ENCODE peak calls at places on chromosomes 16 and 17, in five cellular contexts. M is H1, V is A549, U is SK-N-SH, D is HCT116. X is an unnamed sample.

GRCh38 chr16:49416276-49416675 is 42.7 kb downstream of the C16orf78 start:
- DNase-seq in U (no peak), D (no peak), V (no peak), M (no peak), X (no peak)

GRCh38 chr16:3641801-3642396 is 12.6 kb upstream of the DNASE1 start:
- DNase-seq in U (peak), V (no peak), D (no peak), M (peak), X (no peak)

GRCh38 chr17:63439682-63440081 is 6.4 kb downstream of the CYB561 start:
- DNase-seq in M (no peak), D (no peak), V (no peak), U (no peak), X (peak)

GRCh38 chr17:48641541-48642058 is 15.4 kb upstream of the HOXB9 start:
- DNase-seq in U (no peak), M (peak), V (no peak), D (no peak), X (no peak)

GRCh38 chr16:57016831-57017230 is 27.5 kb downstream of the NLRC5 start:
- DNase-seq in D (no peak), M (no peak), U (no peak), V (no peak), X (no peak)

GRCh38 chr17:44981221-44981968 is 13.3 kb upstream of the C1QL1 start:
- DNase-seq in D (no peak), V (peak), U (no peak), M (no peak), X (no peak)

GRCh38 chr16:24685539-24686432 is 43.7 kb upstream of the TNRC6A start:
- DNase-seq in U (peak), V (peak), M (peak), D (no peak), X (no peak)

GRCh38 chr17:47279062-47279801 is 25.6 kb downstream of the ITGB3 start:
- DNase-seq in U (no peak), M (no peak), V (no peak), D (no peak), X (peak)

GRCh38 chr17:78132086-78132676 is 1.6 kb downstream of the TMC8 start:
- DNase-seq in D (no peak), U (no peak), V (no peak), M (peak), X (no peak)

GRCh38 chr17:38327936-38328335 is 15.8 kb downstream of the GPR179 start:
- DNase-seq in M (no peak), V (no peak), U (peak), D (no peak), X (no peak)

GRCh38 chr17:39165178-39165843 is 650 bp downstream of the ARL5C start:
- DNase-seq in D (no peak), M (peak), V (no peak), U (no peak), X (no peak)

GRCh38 chr17:64061157-64061898 is 40.9 kb upstream of the ICAM2 start:
- DNase-seq in D (no peak), M (no peak), V (no peak), U (no peak), X (no peak)

GRCh38 chr16:55478827-55479559 is at the start of gene MMP2:
- DNase-seq in D (no peak), M (peak), V (no peak), U (peak), X (peak)

GRCh38 chr17:58308173-58308984 is 20.2 kb downstream of the TSPOAP1 start:
- DNase-seq in U (peak), V (peak), D (no peak), M (peak), X (peak)

GRCh38 chr17:42124256-42124655 is 1.7 kb downstream of the HSPB9 start:
- DNase-seq in M (no peak), U (no peak), V (no peak), D (no peak), X (no peak)
- TF ChIP-seq MAX in M (no peak), U (no peak), V (no peak), D (no peak), X (no peak)

GRCh38 chr16:89167425-89167941 is 4.1 kb upstream of the CDH15 start:
- DNase-seq in M (peak), D (peak), U (peak), V (peak), X (peak)

GRCh38 chr16:89166696-89167424 is 4.7 kb upstream of the CDH15 start:
- DNase-seq in U (no peak), D (no peak), M (no peak), V (no peak), X (peak)

GRCh38 chr16:89170346-89171215 is 967 bp upstream of the CDH15 start:
- DNase-seq in V (no peak), M (peak), U (no peak), D (peak), X (peak)

GRCh38 chr16:89169778-89170177 is 1.8 kb upstream of the CDH15 start:
- DNase-seq in D (no peak), M (no peak), V (no peak), U (no peak), X (no peak)

GRCh38 chr16:89168381-89169189 is 3.0 kb upstream of the CDH15 start:
- DNase-seq in D (no peak), V (no peak), M (no peak), U (no peak), X (no peak)
- TF ChIP-seq CTCF in D (no peak), V (no peak), M (no peak), U (peak), X (no peak)

GRCh38 chr17:72943826-72944689 is 148.4 kb downstream of the SLC39A11 start:
- DNase-seq in M (no peak), D (no peak), U (no peak), V (no peak), X (peak)
- TF ChIP-seq MAX in M (no peak), D (no peak), U (no peak), V (no peak), X (no peak)

GRCh38 chr17:49898547-49899490 is 51.0 kb upstream of the TAC4 start:
- DNase-seq in V (peak), D (peak), U (no peak), M (no peak), X (no peak)
- TF ChIP-seq CTCF in V (peak), D (peak), U (peak), M (peak), X (no peak)

GRCh38 chr17:35666967-35667552 is 64.4 kb upstream of the RASL10B start:
- DNase-seq in V (no peak), U (no peak), M (no peak), D (no peak), X (no peak)
- TF ChIP-seq MAX in V (no peak), U (no peak), M (no peak), D (no peak), X (no peak)

GRCh38 chr17:21390294-21390693 is 14.1 kb downstream of the KCNJ12 start:
- DNase-seq in V (no peak), U (no peak), D (no peak), M (no peak), X (no peak)

GRCh38 chr17:21388066-21388465 is 11.9 kb downstream of the KCNJ12 start:
- DNase-seq in U (peak), V (no peak), M (no peak), D (no peak), X (no peak)

GRCh38 chr17:21388944-21389343 is 12.8 kb downstream of the KCNJ12 start:
- DNase-seq in D (no peak), V (no peak), U (no peak), M (no peak), X (no peak)

GRCh38 chr17:21387616-21388015 is 11.5 kb downstream of the KCNJ12 start:
- DNase-seq in U (no peak), D (no peak), M (no peak), V (no peak), X (no peak)

DNA sequence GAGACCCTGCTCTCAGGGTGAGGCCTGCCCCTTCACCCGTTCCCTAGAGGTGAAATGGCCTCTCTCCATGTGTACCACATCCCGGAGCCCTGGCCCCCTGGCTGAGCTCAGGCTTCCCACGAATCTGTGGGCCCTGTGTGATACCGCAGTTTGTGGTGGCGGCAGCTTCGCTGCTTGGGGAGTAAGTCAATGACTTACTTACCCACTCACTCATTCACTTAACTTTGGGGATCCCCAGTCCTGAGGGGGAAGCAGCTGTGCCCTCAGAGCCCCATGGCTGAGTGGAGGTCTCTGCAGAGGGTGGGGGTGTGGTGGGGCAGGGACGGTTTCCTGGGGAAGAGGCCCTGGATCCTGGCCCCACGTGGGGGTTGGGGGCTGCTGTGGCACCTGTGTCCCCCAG is 13.2 kb downstream of the KCNJ12 start:
- DNase-seq in D (no peak), U (no peak), M (no peak), V (no peak), X (no peak)
- TF ChIP-seq CTCF in D (no peak), U (no peak), M (no peak), V (no peak), X (no peak)

GRCh38 chr16:7404217-7404616 is 71.6 kb downstream of the RBFOX1 start:
- DNase-seq in V (no peak), D (no peak), U (no peak), M (no peak), X (no peak)

GRCh38 chr16:7399296-7399695 is 66.7 kb downstream of the RBFOX1 start:
- DNase-seq in V (no peak), D (no peak), M (no peak), U (no peak), X (no peak)

GRCh38 chr16:7408700-7409340 is 76.2 kb downstream of the RBFOX1 start:
- DNase-seq in U (no peak), V (no peak), M (no peak), D (no peak), X (no peak)

GRCh38 chr16:7400117-7400890 is 67.7 kb downstream of the RBFOX1 start:
- DNase-seq in M (no peak), D (no peak), U (no peak), V (no peak), X (no peak)

GRCh38 chr16:7405166-7405565 is 72.5 kb downstream of the RBFOX1 start:
- DNase-seq in D (no peak), U (peak), M (peak), V (no peak), X (no peak)
- TF ChIP-seq MAX in D (no peak), U (no peak), M (no peak), V (no peak), X (no peak)

GRCh38 chr17:79808763-79809529 is 12.1 kb upstream of the CBX8 start:
- DNase-seq in M (peak), D (peak), U (no peak), V (peak), X (peak)
- TF ChIP-seq CTCF in M (peak), D (peak), U (peak), V (peak), X (peak)